ENCODE peak calls at places on chromosomes 11 and 22, in four cellular contexts. One of them, this sample, is unnamed.

GRCh38 chr11:1670928-1671371 is 26.0 kb upstream of the KRTAP5-6 start:
- DNase-seq in K562: no peak
- DNase-seq in HepG2: no peak
- DNase-seq in SK-N-SH: no peak
- DNase-seq in this sample: no peak

GRCh38 chr11:48055292-48056132 is 75.2 kb downstream of the PTPRJ start:
- DNase-seq in K562: peak
- DNase-seq in HepG2: peak
- DNase-seq in SK-N-SH: no peak
- DNase-seq in this sample: no peak

GRCh38 chr22:21567456-21568206 is at the start of gene UBE2L3:
- DNase-seq in K562: peak
- DNase-seq in HepG2: peak
- DNase-seq in SK-N-SH: peak
- DNase-seq in this sample: peak

GRCh38 chr11:100630898-100631297 is 56.2 kb upstream of the ARHGAP42 start:
- DNase-seq in K562: no peak
- DNase-seq in HepG2: no peak
- DNase-seq in SK-N-SH: no peak
- DNase-seq in this sample: no peak

GRCh38 chr11:64073542-64073941 is 37.8 kb downstream of the FLRT1 start:
- DNase-seq in K562: no peak
- DNase-seq in HepG2: no peak
- DNase-seq in SK-N-SH: no peak
- DNase-seq in this sample: no peak

GRCh38 chr11:95788921-95789505 is 569 bp downstream of the FAM76B start:
- DNase-seq in K562: peak
- DNase-seq in HepG2: peak
- DNase-seq in SK-N-SH: peak
- DNase-seq in this sample: peak

GRCh38 chr11:113555071-113555739 is 80.0 kb upstream of the DRD2 start:
- DNase-seq in K562: peak
- DNase-seq in HepG2: no peak
- DNase-seq in SK-N-SH: no peak
- DNase-seq in this sample: no peak

GRCh38 chr11:57485217-57486007 is 25.1 kb downstream of the RTN4RL2 start:
- DNase-seq in K562: no peak
- DNase-seq in HepG2: no peak
- DNase-seq in SK-N-SH: no peak
- DNase-seq in this sample: no peak

GRCh38 chr11:61704838-61705237 is 24.6 kb downstream of the DAGLA start:
- DNase-seq in K562: no peak
- DNase-seq in HepG2: no peak
- DNase-seq in SK-N-SH: no peak
- DNase-seq in this sample: no peak

GRCh38 chr11:43399983-43400630 is 41.4 kb downstream of the TTC17 start:
- DNase-seq in K562: no peak
- DNase-seq in HepG2: no peak
- DNase-seq in SK-N-SH: no peak
- DNase-seq in this sample: no peak

GRCh38 chr11:122861631-122862030 is 20.9 kb upstream of the JHY start:
- DNase-seq in K562: no peak
- DNase-seq in HepG2: no peak
- DNase-seq in SK-N-SH: no peak
- DNase-seq in this sample: no peak

GRCh38 chr22:35648066-35649025 is at the start of gene APOL6:
- DNase-seq in K562: peak
- DNase-seq in HepG2: peak
- DNase-seq in SK-N-SH: no peak
- DNase-seq in this sample: no peak

GRCh38 chr11:113404859-113405430 is 17.4 kb downstream of the ANKK1 start:
- DNase-seq in K562: no peak
- DNase-seq in HepG2: no peak
- DNase-seq in SK-N-SH: no peak
- DNase-seq in this sample: no peak

GRCh38 chr11:80155412-80156017 is 714.7 kb upstream of the TENM4 start:
- DNase-seq in K562: peak
- DNase-seq in HepG2: peak
- DNase-seq in SK-N-SH: peak
- DNase-seq in this sample: no peak

GRCh38 chr22:41920271-41920976 is 5.5 kb upstream of the SHISA8 start:
- DNase-seq in K562: no peak
- DNase-seq in HepG2: no peak
- DNase-seq in SK-N-SH: no peak
- DNase-seq in this sample: no peak

GRCh38 chr11:59801981-59802638 is 8.5 kb downstream of the MRPL16 start:
- DNase-seq in K562: no peak
- DNase-seq in HepG2: no peak
- DNase-seq in SK-N-SH: peak
- DNase-seq in this sample: no peak

GRCh38 chr22:42758929-42759629 is 38.4 kb upstream of the A4GALT start:
- DNase-seq in K562: no peak
- DNase-seq in HepG2: no peak
- DNase-seq in SK-N-SH: no peak
- DNase-seq in this sample: no peak

GRCh38 chr22:20111045-20111688 is 4.7 kb upstream of the RANBP1 start:
- DNase-seq in K562: peak
- DNase-seq in HepG2: peak
- DNase-seq in SK-N-SH: peak
- DNase-seq in this sample: no peak

GRCh38 chr22:19605508-19606331 is 81.5 kb upstream of the CLDN5 start:
- DNase-seq in K562: no peak
- DNase-seq in HepG2: no peak
- DNase-seq in SK-N-SH: no peak
- DNase-seq in this sample: no peak

GRCh38 chr11:8690374-8691342 is 8.1 kb downstream of the RPL27A start:
- DNase-seq in K562: no peak
- DNase-seq in HepG2: no peak
- DNase-seq in SK-N-SH: no peak
- DNase-seq in this sample: no peak

GRCh38 chr11:8692417-8692816 is 9.8 kb downstream of the RPL27A start:
- DNase-seq in K562: no peak
- DNase-seq in HepG2: no peak
- DNase-seq in SK-N-SH: no peak
- DNase-seq in this sample: no peak

GRCh38 chr11:8688414-8689362 is 6.1 kb downstream of the RPL27A start:
- DNase-seq in K562: peak
- DNase-seq in HepG2: peak
- DNase-seq in SK-N-SH: peak
- DNase-seq in this sample: peak

GRCh38 chr11:8691601-8692000 is 9.0 kb downstream of the RPL27A start:
- DNase-seq in K562: no peak
- DNase-seq in HepG2: no peak
- DNase-seq in SK-N-SH: no peak
- DNase-seq in this sample: no peak

GRCh38 chr11:8689726-8690255 is 7.2 kb downstream of the RPL27A start:
- DNase-seq in K562: no peak
- DNase-seq in HepG2: no peak
- DNase-seq in SK-N-SH: no peak
- DNase-seq in this sample: no peak
- TF ChIP-seq FOXJ3 in K562: no peak
- TF ChIP-seq FOXJ3 in HepG2: no peak
- TF ChIP-seq FOXJ3 in SK-N-SH: no peak
- TF ChIP-seq FOXJ3 in this sample: no peak

GRCh38 chr11:23574149-23574548 is 713.9 kb upstream of the CCDC179 start:
- DNase-seq in K562: no peak
- DNase-seq in HepG2: no peak
- DNase-seq in SK-N-SH: no peak
- DNase-seq in this sample: no peak

GRCh38 chr11:23573430-23573829 is 713.2 kb upstream of the CCDC179 start:
- DNase-seq in K562: no peak
- DNase-seq in HepG2: no peak
- DNase-seq in SK-N-SH: no peak
- DNase-seq in this sample: no peak

GRCh38 chr11:23577296-23577695 is 717.0 kb upstream of the CCDC179 start:
- DNase-seq in K562: no peak
- DNase-seq in HepG2: no peak
- DNase-seq in SK-N-SH: no peak
- DNase-seq in this sample: no peak
- TF ChIP-seq FOXJ3 in K562: no peak
- TF ChIP-seq FOXJ3 in HepG2: no peak
- TF ChIP-seq FOXJ3 in SK-N-SH: no peak
- TF ChIP-seq FOXJ3 in this sample: no peak

GRCh38 chr11:45885274-45885920 is at the start of gene MAPK8IP1:
- DNase-seq in K562: peak
- DNase-seq in HepG2: peak
- DNase-seq in SK-N-SH: peak
- DNase-seq in this sample: peak

GRCh38 chr11:45887587-45887986 is 2.1 kb downstream of the MAPK8IP1 start:
- DNase-seq in K562: no peak
- DNase-seq in HepG2: no peak
- DNase-seq in SK-N-SH: no peak
- DNase-seq in this sample: no peak

GRCh38 chr11:45884596-45885185 is 760 bp upstream of the MAPK8IP1 start:
- DNase-seq in K562: no peak
- DNase-seq in HepG2: no peak
- DNase-seq in SK-N-SH: no peak
- DNase-seq in this sample: no peak

GRCh38 chr11:45885921-45886721 is 670 bp downstream of the MAPK8IP1 start:
- DNase-seq in K562: no peak
- DNase-seq in HepG2: no peak
- DNase-seq in SK-N-SH: peak
- DNase-seq in this sample: peak

GRCh38 chr11:45886816-45887520 is 1.5 kb downstream of the MAPK8IP1 start:
- DNase-seq in K562: no peak
- DNase-seq in HepG2: no peak
- DNase-seq in SK-N-SH: no peak
- DNase-seq in this sample: no peak
- TF ChIP-seq FOXJ3 in K562: no peak
- TF ChIP-seq FOXJ3 in HepG2: no peak
- TF ChIP-seq FOXJ3 in SK-N-SH: no peak
- TF ChIP-seq FOXJ3 in this sample: no peak

GRCh38 chr11:30586251-30587144 is at the start of gene MPPED2:
- DNase-seq in K562: peak
- DNase-seq in HepG2: no peak
- DNase-seq in SK-N-SH: peak
- DNase-seq in this sample: peak
- TF ChIP-seq FOXJ3 in K562: no peak
- TF ChIP-seq FOXJ3 in HepG2: no peak
- TF ChIP-seq FOXJ3 in SK-N-SH: no peak
- TF ChIP-seq FOXJ3 in this sample: no peak

GRCh38 chr11:65391007-65391406 is 4.6 kb downstream of the FRMD8 start:
- DNase-seq in K562: no peak
- DNase-seq in HepG2: no peak
- DNase-seq in SK-N-SH: no peak
- DNase-seq in this sample: peak
- TF ChIP-seq FOXJ3 in K562: no peak
- TF ChIP-seq FOXJ3 in HepG2: no peak
- TF ChIP-seq FOXJ3 in SK-N-SH: no peak
- TF ChIP-seq FOXJ3 in this sample: no peak

This sample was measured in WTC11.